ENCODE peak calls at places on chromosome 5, in seven cellular contexts. H is BJ; U is GM12864; E is stimulated activated CD8-positive, alpha-beta memory T cell treated with anti-CD3 and anti-CD28 coated beads, Interleukin-15, amount 100 ng/mL, for 48 hours; L is naive thymus-derived CD8-positive, alpha-beta T cell; F is AG08395; K is esophagus squamous epithelium. G is an unnamed sample.

GRCh38 chr5:4627887-4628286 is 512.2 kb upstream of the ADAMTS16 start:
- DNase-seq in H (no peak), U (no peak), E (no peak), L (no peak), F (no peak), K (no peak), G (no peak)

GRCh38 chr5:167898361-167899042 is 392.9 kb upstream of the WWC1 start:
- DNase-seq in H (no peak), U (no peak), E (no peak), L (no peak), F (no peak), K (no peak), G (no peak)

GRCh38 chr5:135320718-135321484 is 78.1 kb downstream of the MACROH2A1 start:
- DNase-seq in H (no peak), U (no peak), E (no peak), L (no peak), F (no peak), K (no peak), G (no peak)

GRCh38 chr5:170597109-170597741 is 93.4 kb downstream of the KCNIP1 start:
- DNase-seq in H (peak), U (no peak), E (peak), L (no peak), F (peak), K (no peak), G (no peak)

GRCh38 chr5:103264529-103264928 is 6.0 kb downstream of the MACIR start:
- DNase-seq in H (no peak), U (no peak), E (no peak), L (no peak), F (no peak), K (no peak), G (no peak)

GRCh38 chr5:148336704-148337435 is 1.5 kb downstream of the SPINK9 start:
- DNase-seq in H (no peak), U (no peak), E (no peak), L (no peak), F (no peak), K (no peak), G (no peak)

GRCh38 chr5:88021141-88021540 is 247.5 kb downstream of the TMEM161B start:
- DNase-seq in H (no peak), U (no peak), E (no peak), L (no peak), F (no peak), K (no peak), G (no peak)

GRCh38 chr5:2989517-2989916 is 238.0 kb upstream of the IRX2 start:
- DNase-seq in H (no peak), U (no peak), E (no peak), L (no peak), F (no peak), K (no peak), G (no peak)

GRCh38 chr5:149141957-149142851 is 911 bp downstream of the ABLIM3 start:
- DNase-seq in H (no peak), U (no peak), E (no peak), L (no peak), F (peak), K (no peak), G (no peak)

GRCh38 chr5:44942524-44943001 is 133.8 kb downstream of the MRPS30 start:
- DNase-seq in H (no peak), U (no peak), E (no peak), L (no peak), F (no peak), K (no peak), G (no peak)

GRCh38 chr5:111635946-111636315 is 121.1 kb downstream of the NREP start:
- DNase-seq in H (no peak), U (no peak), E (no peak), L (no peak), F (peak), K (no peak), G (no peak)

GRCh38 chr5:122263352-122264030 is 48.5 kb upstream of the SNCAIP start:
- DNase-seq in H (no peak), U (no peak), E (no peak), L (no peak), F (no peak), K (no peak), G (no peak)

GRCh38 chr5:11904270-11904906 is at the start of gene CTNND2:
- DNase-seq in H (no peak), U (no peak), E (no peak), L (no peak), F (peak), K (no peak), G (no peak)

GRCh38 chr5:179608131-179608581 is 15.3 kb downstream of the HNRNPH1 start:
- DNase-seq in H (no peak), U (no peak), E (no peak), L (peak), F (no peak), K (no peak), G (no peak)

GRCh38 chr5:95261369-95262175 is 23.3 kb downstream of the MCTP1 start:
- DNase-seq in H (peak), U (no peak), E (no peak), L (no peak), F (peak), K (no peak), G (no peak)

GRCh38 chr5:88845081-88845697 is 37.8 kb downstream of the MEF2C start:
- DNase-seq in H (no peak), U (peak), E (no peak), L (no peak), F (no peak), K (no peak), G (no peak)

GRCh38 chr5:78236046-78236445 is 58.5 kb downstream of the AP3B1 start:
- DNase-seq in H (no peak), U (no peak), E (no peak), L (no peak), F (no peak), K (no peak), G (no peak)

GRCh38 chr5:37391591-37391990 is 12.5 kb downstream of the WDR70 start:
- DNase-seq in H (no peak), U (no peak), E (no peak), L (no peak), F (no peak), K (no peak), G (no peak)

GRCh38 chr5:29113516-29113915 is 2075.1 kb upstream of the CDH9 start:
- DNase-seq in H (no peak), U (no peak), E (no peak), L (no peak), F (no peak), K (no peak), G (no peak)

GRCh38 chr5:132437604-132438275 is 52.8 kb downstream of the IRF1 start:
- DNase-seq in H (peak), U (peak), E (peak), L (peak), F (peak), K (no peak), G (no peak)

GRCh38 chr5:102536323-102536928 is 37.6 kb upstream of the SLCO6A1 start:
- DNase-seq in H (peak), U (no peak), E (no peak), L (peak), F (peak), K (no peak), G (no peak)

GRCh38 chr5:44993286-44993685 is 184.5 kb downstream of the MRPS30 start:
- DNase-seq in H (no peak), U (no peak), E (no peak), L (no peak), F (no peak), K (no peak), G (no peak)

GRCh38 chr5:179316111-179316551 is 29.1 kb downstream of the ADAMTS2 start:
- DNase-seq in H (no peak), U (no peak), E (no peak), L (no peak), F (no peak), K (no peak), G (no peak)

GRCh38 chr5:177189416-177189815 is 55.8 kb downstream of the NSD1 start:
- DNase-seq in H (peak), U (no peak), E (no peak), L (no peak), F (peak), K (no peak), G (no peak)

G was measured in thoracic aorta.